ENCODE peak calls at places on chromosomes 5 and 9, in seven cellular contexts. J is transverse colon, A is HepG2, L is stomach, W is H1, D is sigmoid colon, G is suprapubic skin. F is an unnamed sample.

GRCh38 chr5:1118738-1119137 is 6.9 kb upstream of the SLC12A7 start:
- DNase-seq in L (peak), D (peak), J (peak), G (no peak), A (no peak), W (no peak), F (no peak)

GRCh38 chr9:129979346-129979745 is 63.6 kb downstream of the FNBP1 start:
- DNase-seq in G (no peak), D (no peak), W (no peak), L (no peak), A (no peak), J (no peak), F (no peak)

GRCh38 chr5:1563617-1564181 is 39.9 kb upstream of the LPCAT1 start:
- DNase-seq in D (no peak), J (no peak), A (no peak), L (peak), W (no peak), G (peak), F (no peak)

GRCh38 chr5:54553659-54554207 is 36.2 kb downstream of the SNX18 start:
- DNase-seq in A (no peak), L (no peak), J (no peak), G (no peak), D (no peak), W (no peak), F (peak)

GRCh38 chr5:76426391-76426802 is 23.3 kb downstream of the IQGAP2 start:
- DNase-seq in J (no peak), D (no peak), A (no peak), L (no peak), W (no peak), G (no peak), F (no peak)

GRCh38 chr9:93172646-93173364 is 11.1 kb upstream of the WNK2 start:
- DNase-seq in L (no peak), D (no peak), A (no peak), J (no peak), G (no peak), W (no peak), F (no peak)

GRCh38 chr5:177604656-177605055 is 4.7 kb downstream of the B4GALT7 start:
- DNase-seq in L (no peak), A (no peak), D (no peak), W (no peak), G (no peak), J (no peak), F (peak)

GRCh38 chr9:75228893-75229292 is 140.6 kb downstream of the OSTF1 start:
- DNase-seq in L (no peak), D (no peak), A (no peak), G (no peak), W (no peak), J (peak), F (no peak)

GRCh38 chr9:90517103-90517502 is 125.5 kb downstream of the DIRAS2 start:
- DNase-seq in A (no peak), J (no peak), G (no peak), L (no peak), W (no peak), D (no peak), F (no peak)

GRCh38 chr5:1343931-1344901 is 683 bp downstream of the CLPTM1L start:
- DNase-seq in D (no peak), L (no peak), A (no peak), G (no peak), W (no peak), J (no peak), F (no peak)

GRCh38 chr5:59722875-59723274 is 170.7 kb downstream of the PDE4D start:
- DNase-seq in L (no peak), G (no peak), J (no peak), D (no peak), A (no peak), W (no peak), F (no peak)

GRCh38 chr9:79123419-79123818 is 448.3 kb upstream of the TLE4 start:
- DNase-seq in J (no peak), G (no peak), L (no peak), A (no peak), D (no peak), W (no peak), F (no peak)

GRCh38 chr9:110180386-110180712 is 27.6 kb downstream of the C9orf152 start:
- DNase-seq in L (no peak), A (no peak), W (no peak), J (no peak), D (no peak), G (no peak), F (no peak)

GRCh38 chr9:15276328-15276969 is 30.6 kb downstream of the TTC39B start:
- DNase-seq in W (no peak), D (no peak), L (no peak), J (peak), A (peak), G (no peak), F (no peak)

GRCh38 chr9:93256878-93257807 is 73.2 kb downstream of the WNK2 start:
- DNase-seq in G (peak), L (peak), J (peak), A (no peak), D (peak), W (no peak), F (no peak)

GRCh38 chr5:142756576-142756975 is 13.6 kb upstream of the ARHGAP26 start:
- DNase-seq in D (no peak), L (no peak), J (no peak), A (no peak), G (no peak), W (no peak), F (no peak)

GRCh38 chr5:114319821-114320220 is 42.0 kb upstream of the KCNN2 start:
- DNase-seq in G (no peak), A (no peak), J (no peak), D (no peak), W (no peak), L (no peak), F (no peak)

GRCh38 chr5:35377653-35378052 is 147.4 kb upstream of the PRLR start:
- DNase-seq in J (no peak), G (no peak), A (no peak), L (no peak), W (no peak), D (no peak), F (no peak)

GRCh38 chr9:86763795-86764194 is 183.5 kb downstream of the GAS1 start:
- DNase-seq in D (no peak), L (no peak), W (no peak), G (no peak), J (no peak), A (no peak), F (peak)

GRCh38 chr5:68460147-68460760 is 244.7 kb downstream of the PIK3R1 start:
- DNase-seq in W (no peak), D (no peak), J (peak), L (no peak), G (no peak), A (peak), F (no peak)

GRCh38 chr9:77833686-77834429 is 185.7 kb upstream of the GNA14 start:
- DNase-seq in A (no peak), J (no peak), D (no peak), L (no peak), G (no peak), W (no peak), F (no peak)

GRCh38 chr5:163504091-163504931 is 1.1 kb upstream of the MAT2B start:
- DNase-seq in L (peak), A (peak), D (peak), G (no peak), W (no peak), J (peak), F (no peak)

GRCh38 chr9:37740631-37741328 is 12.8 kb upstream of the TRMT10B start:
- DNase-seq in D (no peak), J (no peak), A (no peak), G (no peak), W (no peak), L (no peak), F (no peak)

GRCh38 chr9:86200599-86201162 is 58.8 kb downstream of the C9orf153 start:
- DNase-seq in L (no peak), D (no peak), J (no peak), W (no peak), A (no peak), G (no peak), F (no peak)

GRCh38 chr9:137878146-137878941 is 762 bp downstream of the CACNA1B start:
- DNase-seq in L (no peak), D (no peak), G (no peak), W (peak), A (no peak), J (no peak), F (no peak)

GRCh38 chr5:1438871-1439270 is 6.4 kb downstream of the SLC6A3 start:
- DNase-seq in L (no peak), D (no peak), A (no peak), G (peak), W (no peak), J (no peak), F (no peak)

GRCh38 chr5:4230531-4230904 is 634.9 kb downstream of the IRX1 start:
- DNase-seq in A (no peak), J (no peak), W (no peak), D (no peak), G (no peak), L (no peak), F (peak)

GRCh38 chr5:80109549-80110478 is 74.7 kb downstream of the THBS4 start:
- DNase-seq in W (no peak), J (peak), L (no peak), G (no peak), D (peak), A (no peak), F (no peak)

GRCh38 chr5:64505769-64506566 is at the start of gene RGS7BP:
- DNase-seq in W (peak), D (no peak), G (no peak), L (peak), A (no peak), J (no peak), F (no peak)

GRCh38 chr5:149546974-149547373 is 4.3 kb downstream of the CSNK1A1 start:
- DNase-seq in L (no peak), G (no peak), J (no peak), A (no peak), W (no peak), D (no peak), F (no peak)

GRCh38 chr5:108830705-108831276 is 83.1 kb downstream of the FER start:
- DNase-seq in J (no peak), D (no peak), G (no peak), W (no peak), A (no peak), L (no peak), F (no peak)

DNA sequence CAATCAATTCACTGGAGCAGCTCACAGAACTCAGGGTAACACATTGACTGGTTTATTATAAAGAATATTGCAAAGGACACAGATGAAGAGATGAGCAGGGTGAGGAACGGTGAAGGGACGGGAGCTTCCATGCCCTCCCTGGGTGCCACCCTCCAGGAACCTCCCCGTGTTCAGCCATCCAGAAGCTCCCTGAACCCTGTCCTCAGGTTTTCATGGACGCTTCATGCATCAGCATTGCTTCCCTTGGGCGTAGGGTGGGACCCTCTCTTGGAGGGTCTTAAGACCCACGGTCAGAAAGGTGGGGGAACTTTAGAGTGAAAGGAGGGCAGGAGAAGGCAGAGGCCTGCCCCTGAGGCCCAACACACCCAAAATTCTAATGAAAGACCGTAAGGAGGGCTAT is 12.8 kb downstream of the LAMC3 start:
- DNase-seq in G (no peak), L (no peak), W (no peak), D (no peak), J (no peak), A (no peak), F (no peak)
- TF ChIP-seq POLR2AphosphoS5 in G (no peak), L (no peak), W (no peak), D (no peak), J (no peak), A (no peak), F (no peak)

GRCh38 chr5:161332343-161332742 is 214.2 kb downstream of the GABRB2 start:
- DNase-seq in G (no peak), A (peak), D (no peak), J (no peak), L (no peak), W (no peak), F (no peak)

DNA sequence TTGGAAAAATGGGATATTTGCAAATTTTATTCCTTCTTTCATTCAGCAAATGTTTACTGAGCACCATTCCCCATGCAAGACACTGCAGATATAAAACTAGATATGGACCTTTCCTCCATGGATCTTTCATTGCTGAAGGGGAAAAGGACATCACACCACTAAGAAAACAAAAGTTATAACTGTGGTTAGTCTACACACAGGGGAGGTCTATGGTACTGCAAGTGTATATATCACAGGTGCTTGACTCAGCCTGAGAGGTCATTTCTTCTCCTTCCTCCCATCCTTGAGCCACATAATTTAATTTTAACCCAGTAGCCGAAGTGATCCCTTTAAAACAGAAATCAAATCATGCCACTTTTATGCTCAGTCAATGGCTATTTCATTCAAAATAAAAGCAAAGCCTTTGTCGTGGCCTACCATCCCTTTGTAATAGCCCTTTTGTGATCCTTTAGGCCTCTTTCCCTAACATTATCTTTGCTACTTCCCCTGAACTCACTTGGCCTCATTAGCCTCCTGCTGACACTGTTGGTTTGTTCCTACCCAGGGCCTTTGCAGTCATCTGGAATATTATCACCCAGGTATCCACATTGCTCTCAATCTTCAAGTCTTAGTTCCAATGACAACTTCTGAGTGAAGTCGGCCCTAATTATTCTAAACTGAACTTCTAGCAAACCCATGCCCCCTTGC is 213.2 kb downstream of the GABRB2 start:
- DNase-seq in W (no peak), A (no peak), D (no peak), J (no peak), G (no peak), L (no peak), F (no peak)
- TF ChIP-seq EP300 in W (no peak), A (no peak), D (no peak), J (no peak), G (no peak), L (no peak), F (no peak)

GRCh38 chr9:98101868-98102273 is 17.2 kb downstream of the TRIM14 start:
- DNase-seq in J (peak), L (peak), A (no peak), G (peak), W (no peak), D (no peak), F (no peak)
- TF ChIP-seq POLR2AphosphoS5 in J (no peak), L (peak), A (no peak), G (no peak), W (no peak), D (no peak), F (no peak)

GRCh38 chr9:116437411-116438370 is 249.4 kb upstream of the TRIM32 start:
- DNase-seq in J (no peak), L (no peak), W (no peak), A (no peak), D (no peak), G (no peak), F (peak)
- TF ChIP-seq EP300 in J (no peak), L (no peak), W (no peak), A (no peak), D (no peak), G (no peak), F (no peak)

GRCh38 chr5:132854301-132854700 is 12.0 kb downstream of the GDF9 start:
- DNase-seq in A (no peak), G (no peak), D (no peak), W (no peak), J (no peak), L (no peak), F (no peak)

GRCh38 chr5:132853323-132853722 is 12.9 kb downstream of the GDF9 start:
- DNase-seq in J (no peak), D (no peak), W (no peak), A (peak), G (no peak), L (peak), F (no peak)

GRCh38 chr5:132850066-132850465 is 16.2 kb downstream of the GDF9 start:
- DNase-seq in A (no peak), W (no peak), J (no peak), D (no peak), G (no peak), L (no peak), F (no peak)

GRCh38 chr5:132856011-132856410 is 10.3 kb downstream of the GDF9 start:
- DNase-seq in W (no peak), D (no peak), L (no peak), G (no peak), J (no peak), A (no peak), F (no peak)

GRCh38 chr5:132853790-132854189 is 12.5 kb downstream of the GDF9 start:
- DNase-seq in L (no peak), G (no peak), D (no peak), W (no peak), J (no peak), A (no peak), F (no peak)
- TF ChIP-seq POLR2AphosphoS5 in L (no peak), G (no peak), D (no peak), W (no peak), J (no peak), A (no peak), F (no peak)